ENCODE peak calls at places on chromosome 7, in eight cellular contexts. M, N, E, X, L, O, D and G are unnamed samples.

GRCh38 chr7:51067757-51068156 is 248.9 kb downstream of the COBL start:
- DNase-seq in M (no peak), N (peak), E (peak), X (peak), L (peak), O (no peak), D (peak), G (no peak)

GRCh38 chr7:157493017-157493416 is 156.2 kb downstream of the DNAJB6 start:
- DNase-seq in M (no peak), N (no peak), E (peak), X (no peak), L (no peak), O (no peak), D (no peak), G (no peak)

GRCh38 chr7:157689269-157690057 is 352.7 kb downstream of the DNAJB6 start:
- DNase-seq in M (no peak), N (no peak), E (no peak), X (peak), L (no peak), O (peak), D (no peak), G (no peak)

GRCh38 chr7:84482476-84482875 is 287.9 kb upstream of the SEMA3A start:
- DNase-seq in M (no peak), N (no peak), E (no peak), X (no peak), L (no peak), O (no peak), D (no peak), G (no peak)

GRCh38 chr7:43758861-43759683 is 592 bp downstream of the BLVRA start:
- DNase-seq in M (peak), N (peak), E (peak), X (peak), L (peak), O (no peak), D (peak), G (no peak)

GRCh38 chr7:157704365-157704764 is 367.6 kb downstream of the DNAJB6 start:
- DNase-seq in M (peak), N (no peak), E (no peak), X (no peak), L (no peak), O (no peak), D (no peak), G (no peak)

GRCh38 chr7:136925049-136925448 is 56.6 kb downstream of the CHRM2 start:
- DNase-seq in M (no peak), N (no peak), E (no peak), X (no peak), L (no peak), O (no peak), D (no peak), G (no peak)

GRCh38 chr7:80002865-80003264 is 131.8 kb upstream of the GNAI1 start:
- DNase-seq in M (no peak), N (no peak), E (no peak), X (no peak), L (no peak), O (no peak), D (peak), G (no peak)

GRCh38 chr7:4302203-4302905 is 379.7 kb upstream of the FOXK1 start:
- DNase-seq in M (no peak), N (no peak), E (no peak), X (no peak), L (no peak), O (no peak), D (no peak), G (no peak)

GRCh38 chr7:43220250-43220649 is 107.8 kb downstream of the HECW1 start:
- DNase-seq in M (no peak), N (no peak), E (no peak), X (no peak), L (no peak), O (no peak), D (peak), G (no peak)

GRCh38 chr7:115933463-115933862 is 97.1 kb downstream of the TFEC start:
- DNase-seq in M (no peak), N (no peak), E (no peak), X (no peak), L (no peak), O (no peak), D (peak), G (no peak)

GRCh38 chr7:146116452-146117219 is at the start of gene CNTNAP2:
- DNase-seq in M (no peak), N (peak), E (no peak), X (peak), L (peak), O (no peak), D (peak), G (no peak)

GRCh38 chr7:99001482-99002145 is 123.3 kb downstream of the TRRAP start:
- DNase-seq in M (no peak), N (no peak), E (no peak), X (no peak), L (peak), O (no peak), D (no peak), G (no peak)

GRCh38 chr7:125412890-125413665 is 483.5 kb upstream of the POT1 start:
- DNase-seq in M (no peak), N (no peak), E (no peak), X (no peak), L (no peak), O (no peak), D (no peak), G (no peak)

GRCh38 chr7:133512560-133512959 is 259.7 kb downstream of the EXOC4 start:
- DNase-seq in M (no peak), N (no peak), E (no peak), X (no peak), L (no peak), O (no peak), D (no peak), G (no peak)

GRCh38 chr7:90552521-90552920 is 43.6 kb upstream of the CDK14 start:
- DNase-seq in M (no peak), N (no peak), E (no peak), X (no peak), L (no peak), O (no peak), D (peak), G (no peak)

GRCh38 chr7:155438778-155439177 is 19.2 kb upstream of the EN2 start:
- DNase-seq in M (peak), N (no peak), E (no peak), X (no peak), L (no peak), O (no peak), D (no peak), G (no peak)

GRCh38 chr7:124784879-124785818 is 19.6 kb upstream of the GPR37 start:
- DNase-seq in M (no peak), N (peak), E (no peak), X (peak), L (peak), O (no peak), D (peak), G (peak)

GRCh38 chr7:33805630-33806233 is 99.6 kb upstream of the BMPER start:
- DNase-seq in M (no peak), N (no peak), E (no peak), X (no peak), L (no peak), O (no peak), D (peak), G (no peak)

GRCh38 chr7:75977741-75978140 is 16.7 kb downstream of the TMEM120A start:
- DNase-seq in M (no peak), N (no peak), E (no peak), X (no peak), L (no peak), O (peak), D (no peak), G (no peak)

GRCh38 chr7:114130860-114131259 is 212.1 kb upstream of the PPP1R3A start:
- DNase-seq in M (no peak), N (no peak), E (no peak), X (no peak), L (no peak), O (no peak), D (no peak), G (no peak)

GRCh38 chr7:18086165-18087030 is 58.8 kb upstream of the PRPS1L1 start:
- DNase-seq in M (peak), N (peak), E (no peak), X (peak), L (peak), O (no peak), D (peak), G (no peak)

GRCh38 chr7:15104411-15105092 is 202.0 kb upstream of the DGKB start:
- DNase-seq in M (no peak), N (peak), E (no peak), X (no peak), L (no peak), O (no peak), D (no peak), G (no peak)

GRCh38 chr7:30510124-30511074 is 5.8 kb upstream of the GGCT start:
- DNase-seq in M (peak), N (no peak), E (peak), X (no peak), L (peak), O (no peak), D (peak), G (no peak)

GRCh38 chr7:20444041-20444440 is 113.3 kb downstream of the ITGB8 start:
- DNase-seq in M (no peak), N (no peak), E (no peak), X (no peak), L (no peak), O (no peak), D (peak), G (no peak)

GRCh38 chr7:376306-376969 is 86.5 kb downstream of the FOXL3 start:
- DNase-seq in M (no peak), N (no peak), E (no peak), X (no peak), L (peak), O (peak), D (no peak), G (no peak)

GRCh38 chr7:111259991-111260390 is 169.1 kb downstream of the LRRN3 start:
- DNase-seq in M (no peak), N (no peak), E (no peak), X (no peak), L (no peak), O (no peak), D (no peak), G (no peak)

GRCh38 chr7:116591202-116592040 is 66.6 kb downstream of the CAV1 start:
- DNase-seq in M (no peak), N (peak), E (no peak), X (no peak), L (no peak), O (no peak), D (peak), G (no peak)

GRCh38 chr7:150740053-150740452 is 2.8 kb downstream of the GIMAP5 start:
- DNase-seq in M (no peak), N (no peak), E (no peak), X (no peak), L (no peak), O (no peak), D (no peak), G (no peak)

GRCh38 chr7:93228302-93228701 is 2.0 kb upstream of the HEPACAM2 start:
- DNase-seq in M (no peak), N (peak), E (no peak), X (no peak), L (no peak), O (no peak), D (peak), G (no peak)

GRCh38 chr7:151773795-151774194 is 103.1 kb downstream of the PRKAG2 start:
- DNase-seq in M (no peak), N (peak), E (no peak), X (no peak), L (no peak), O (no peak), D (no peak), G (no peak)

GRCh38 chr7:82559203-82559805 is 115.7 kb upstream of the CACNA2D1 start:
- DNase-seq in M (no peak), N (peak), E (no peak), X (no peak), L (peak), O (no peak), D (no peak), G (no peak)